ENCODE peak calls at places on chromosomes 12 and 14, in eight cellular contexts. T is heart left ventricle, G is neural progenitor cell, X is cardiac fibroblast, U is HL-60, S is OCI-LY7, P is progenitor cell of endocrine pancreas, K is nephron progenitor cell. O is an unnamed sample.

GRCh38 chr14:65211341-65211987 is 109.1 kb upstream of the MAX start:
- DNase-seq in G (no peak), T (no peak), P (no peak), S (no peak), U (no peak), X (peak; percentile 64), K (no peak), O (no peak)

GRCh38 chr12:65840793-65841670 is 16.7 kb downstream of the HMGA2 start:
- DNase-seq in X (no peak), S (no peak), P (no peak), G (no peak), K (no peak), U (no peak), T (no peak), O (no peak)

GRCh38 chr12:124531906-124532305 is 35.5 kb downstream of the NCOR2 start:
- DNase-seq in K (no peak), U (no peak), S (no peak), P (no peak), G (no peak), X (no peak), T (no peak), O (no peak)

GRCh38 chr14:102949801-102950451 is 27.5 kb downstream of the AMN start:
- DNase-seq in T (peak; percentile 49), G (no peak), U (no peak), K (no peak), S (no peak), X (no peak), P (no peak), O (no peak)

GRCh38 chr14:60165547-60165876 is 314 bp upstream of the DHRS7 start:
- DNase-seq in U (no peak), K (no peak), G (no peak), P (no peak), T (no peak), S (peak; percentile 24), X (no peak), O (no peak)

GRCh38 chr12:104505095-104505819 is 48.5 kb downstream of the CHST11 start:
- DNase-seq in K (no peak), U (no peak), S (peak; percentile 71), T (no peak), G (no peak), P (no peak), X (no peak), O (no peak)

GRCh38 chr12:49335955-49336644 is 888 bp downstream of the C1QL4 start:
- DNase-seq in T (no peak), P (no peak), S (no peak), G (peak; percentile 29), U (no peak), X (no peak), K (no peak), O (no peak)

GRCh38 chr12:104494137-104494815 is 37.5 kb downstream of the CHST11 start:
- DNase-seq in X (no peak), S (no peak), K (no peak), G (no peak), U (no peak), P (no peak), T (peak; percentile 32), O (no peak)

GRCh38 chr14:34368115-34368970 is 93.7 kb downstream of the SPTSSA start:
- DNase-seq in U (peak; percentile 69), T (no peak), P (no peak), G (no peak), S (no peak), K (no peak), X (peak; percentile 81), O (no peak)

GRCh38 chr12:119692410-119692809 is 24.5 kb downstream of the PRKAB1 start:
- DNase-seq in G (no peak), K (no peak), S (no peak), X (peak; percentile 76), T (no peak), U (no peak), P (no peak), O (no peak)

GRCh38 chr14:64940336-64940910 is 2.1 kb downstream of the GPX2 start:
- DNase-seq in S (no peak), K (no peak), T (no peak), X (no peak), U (no peak), G (no peak), P (no peak), O (no peak)

GRCh38 chr14:85280074-85280473 is 249.9 kb upstream of the FLRT2 start:
- DNase-seq in U (no peak), X (no peak), S (no peak), G (no peak), T (no peak), P (no peak), K (no peak), O (no peak)

GRCh38 chr14:93286212-93286890 is 46.5 kb downstream of the BTBD7 start:
- DNase-seq in T (no peak), U (no peak), P (no peak), S (no peak), K (no peak), G (peak; percentile 37), X (no peak), O (no peak)

GRCh38 chr12:19129486-19130223 is at the start of gene PLEKHA5:
- DNase-seq in K (peak; percentile 79), P (peak; percentile 84), G (peak; percentile 91), T (peak; percentile 79), S (no peak), U (no peak), X (peak; percentile 85), O (peak; percentile 87)

GRCh38 chr14:83300454-83301064 is 1766.9 kb upstream of the SEL1L start:
- DNase-seq in K (no peak), S (peak; percentile 51), U (peak; percentile 11), T (no peak), G (peak; percentile 39), P (no peak), X (peak; percentile 56), O (no peak)

GRCh38 chr14:64741961-64742360 is 37.7 kb downstream of the PLEKHG3 start:
- DNase-seq in S (no peak), K (no peak), T (no peak), P (no peak), U (no peak), G (no peak), X (no peak), O (no peak)

GRCh38 chr14:104082807-104083206 is 2.7 kb upstream of the ASPG start:
- DNase-seq in T (peak; percentile 54), U (no peak), G (no peak), S (no peak), X (no peak), K (no peak), P (no peak), O (no peak)

GRCh38 chr12:625998-626397 is 37.2 kb downstream of the NINJ2 start:
- DNase-seq in K (no peak), U (no peak), T (no peak), G (no peak), S (no peak), P (no peak), X (no peak), O (no peak)

GRCh38 chr14:101878222-101879211 is 85.9 kb upstream of the DYNC1H1 start:
- DNase-seq in K (no peak), S (peak; percentile 44), G (no peak), U (no peak), X (no peak), P (no peak), T (no peak), O (no peak)

GRCh38 chr14:92039720-92040430 is at the start of gene TRIP11:
- DNase-seq in T (peak; percentile 96), X (peak; percentile 95), S (peak; percentile 94), P (peak; percentile 83), U (peak; percentile 97), G (peak; percentile 96), K (peak; percentile 93), O (peak; percentile 97)
- TF ChIP-seq CTCF in T (no peak), X (no peak), S (no peak), P (no peak), U (no peak), G (no peak), K (no peak), O (no peak)

DNA sequence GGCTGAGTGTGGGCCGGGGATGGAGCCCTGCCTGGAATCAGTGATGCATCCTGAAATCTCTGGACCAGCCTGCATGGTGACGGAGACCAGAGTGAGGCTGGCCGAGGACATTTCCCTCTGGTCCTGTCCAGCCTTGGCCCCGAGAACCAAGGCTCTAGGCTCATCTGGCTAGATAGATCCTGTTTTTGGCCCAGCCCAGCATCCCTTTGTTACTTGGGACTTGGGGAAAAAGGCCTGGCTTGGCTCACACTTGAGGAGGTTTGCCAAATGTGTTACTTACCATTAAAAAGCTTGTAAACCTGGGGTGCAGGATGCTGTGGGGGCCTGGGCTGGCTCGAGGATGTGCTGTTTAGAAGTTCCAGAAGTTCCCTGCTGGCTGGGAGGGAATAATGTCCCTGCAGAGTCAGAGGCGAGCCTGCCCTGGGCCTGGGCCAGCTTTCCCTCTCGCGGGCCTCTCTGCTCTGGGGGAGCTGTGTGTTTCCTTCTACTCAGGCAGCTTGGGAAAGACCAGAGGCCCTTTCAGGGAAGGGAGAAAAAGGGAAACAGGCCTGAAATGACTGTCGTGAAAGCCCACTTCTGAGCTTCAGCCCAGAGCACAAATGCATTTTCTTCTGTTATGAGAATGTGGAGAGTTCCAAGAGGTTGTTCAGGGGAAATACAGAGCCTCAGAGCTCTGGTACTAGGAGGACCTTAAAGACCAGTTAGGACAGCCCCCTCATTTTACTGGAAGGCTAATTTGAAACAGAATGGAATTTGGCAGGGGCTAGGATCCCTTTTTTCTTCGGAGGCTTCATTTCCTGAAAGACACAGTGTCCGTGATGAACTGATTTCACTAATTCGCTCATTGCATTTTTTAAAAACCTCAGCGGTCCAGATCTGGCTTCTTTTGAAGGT is 47.2 kb upstream of the CTDSP2 start:
- DNase-seq in T (peak; percentile 92), P (no peak), G (peak; percentile 47), U (peak; percentile 83), K (peak; percentile 51), S (no peak), X (peak; percentile 98), O (no peak)
- TF ChIP-seq CTCF in T (no peak), P (no peak), G (no peak), U (no peak), K (no peak), S (no peak), X (no peak), O (no peak)

DNA sequence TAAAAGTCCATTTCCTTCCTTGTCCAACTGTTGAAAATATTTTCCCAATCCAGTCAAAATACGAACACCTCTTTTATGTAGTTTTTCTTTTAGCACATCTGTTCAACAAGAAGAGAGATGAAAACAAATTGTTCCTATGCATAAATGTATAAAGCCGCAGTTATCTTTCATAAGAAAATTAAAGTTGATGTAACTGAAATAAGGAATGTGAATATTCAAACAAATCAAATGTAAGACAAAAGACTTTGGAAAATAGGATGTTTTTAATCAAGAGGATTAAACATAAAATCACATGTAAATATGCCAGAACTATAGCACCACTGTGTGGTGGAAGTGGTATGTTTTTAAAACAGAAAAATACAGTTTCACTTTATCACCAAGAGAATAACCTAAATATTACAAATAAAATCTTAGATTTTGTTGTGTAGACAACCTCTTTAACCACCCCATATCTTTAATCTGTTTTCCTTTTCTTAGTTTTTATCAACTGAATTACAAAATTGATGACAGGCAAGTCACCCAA is 40.4 kb downstream of the CAPS2 start:
- DNase-seq in P (no peak), K (no peak), S (no peak), U (no peak), G (no peak), X (peak; percentile 27), T (no peak), O (no peak)
- TF ChIP-seq CTCF in P (peak; percentile 26), K (no peak), S (peak; percentile 45), U (no peak), G (no peak), X (peak; percentile 17), T (no peak), O (no peak)

GRCh38 chr14:89848165-89848564 is 106.4 kb downstream of the EFCAB11 start:
- DNase-seq in K (no peak), G (no peak), X (peak; percentile 38), P (no peak), T (no peak), U (no peak), S (no peak), O (no peak)
- TF ChIP-seq CTCF in K (no peak), G (peak; percentile 14), X (peak; percentile 56), P (peak; percentile 25), T (peak; percentile 31), U (no peak), S (peak; percentile 25), O (no peak)

O was measured in WERI-Rb-1.